ENCODE peak calls at places on chromosomes 6 and 20, in four cellular contexts. C is left lung, Q is DMS79, F is hepatic stellate cell. W is an unnamed sample.

GRCh38 chr6:108630050-108630714 is 69.5 kb downstream of the FOXO3 start:
- DNase-seq in C (no peak), Q (no peak), F (no peak), W (no peak)

GRCh38 chr6:168527451-168528210 is 86.6 kb downstream of the SMOC2 start:
- DNase-seq in C (no peak), Q (no peak), F (no peak), W (no peak)

GRCh38 chr6:373773-374724 is 17.5 kb upstream of the IRF4 start:
- DNase-seq in C (no peak), Q (no peak), F (peak), W (no peak)

GRCh38 chr20:43974665-43975064 is 60.0 kb downstream of the TOX2 start:
- DNase-seq in C (no peak), Q (no peak), F (no peak), W (no peak)

GRCh38 chr6:150934380-150934779 is 68.9 kb downstream of the MTHFD1L start:
- DNase-seq in C (no peak), Q (no peak), F (peak), W (no peak)

GRCh38 chr20:19784511-19785172 is 26.6 kb downstream of the RIN2 start:
- DNase-seq in C (peak), Q (peak), F (peak), W (no peak)

GRCh38 chr6:115984809-115985208 is 75.9 kb downstream of the FRK start:
- DNase-seq in C (no peak), Q (no peak), F (no peak), W (no peak)

GRCh38 chr20:53036992-53037391 is 64.8 kb downstream of the TSHZ2 start:
- DNase-seq in C (no peak), Q (no peak), F (no peak), W (no peak)

GRCh38 chr6:169566319-169566718 is 135.5 kb downstream of the WDR27 start:
- DNase-seq in C (no peak), Q (no peak), F (no peak), W (no peak)

GRCh38 chr6:1547785-1548184 is 61.9 kb upstream of the FOXC1 start:
- DNase-seq in C (no peak), Q (no peak), F (no peak), W (no peak)

GRCh38 chr20:45921618-45922189 is 9.7 kb upstream of the PLTP start:
- DNase-seq in C (no peak), Q (no peak), F (no peak), W (no peak)

GRCh38 chr20:43365691-43366090 is 92.0 kb upstream of the SRSF6 start:
- DNase-seq in C (no peak), Q (no peak), F (no peak), W (no peak)

GRCh38 chr6:154292855-154293519 is 63.6 kb downstream of the IPCEF1 start:
- DNase-seq in C (no peak), Q (no peak), F (peak), W (no peak)

GRCh38 chr6:169319561-169319960 is 65.9 kb upstream of the THBS2 start:
- DNase-seq in C (no peak), Q (no peak), F (peak), W (no peak)

GRCh38 chr6:169722362-169723199 is 1.7 kb downstream of the PHF10 start:
- DNase-seq in C (peak), Q (peak), F (peak), W (no peak)

GRCh38 chr20:53050338-53050737 is 78.2 kb downstream of the TSHZ2 start:
- DNase-seq in C (no peak), Q (no peak), F (no peak), W (no peak)

GRCh38 chr20:51403465-51404220 is 138.9 kb downstream of the NFATC2 start:
- DNase-seq in C (no peak), Q (no peak), F (no peak), W (no peak)

GRCh38 chr6:142886431-142887170 is 58.4 kb downstream of the HIVEP2 start:
- DNase-seq in C (no peak), Q (no peak), F (no peak), W (no peak)

GRCh38 chr6:21426841-21427490 is 166.6 kb upstream of the SOX4 start:
- DNase-seq in C (no peak), Q (no peak), F (no peak), W (no peak)

GRCh38 chr6:29624520-29624961 is 8.4 kb downstream of the GABBR1 start:
- DNase-seq in C (no peak), Q (no peak), F (no peak), W (no peak)

GRCh38 chr6:143193571-143194094 is 132.9 kb downstream of the AIG1 start:
- DNase-seq in C (no peak), Q (no peak), F (no peak), W (no peak)

GRCh38 chr6:41092421-41093140 is 19.8 kb downstream of the NFYA start:
- DNase-seq in C (no peak), Q (peak), F (peak), W (no peak)

GRCh38 chr6:66128676-66129075 is 421.6 kb upstream of the EYS start:
- DNase-seq in C (no peak), Q (no peak), F (no peak), W (no peak)

GRCh38 chr6:4441981-4442434 is 306.6 kb upstream of the ECI2 start:
- DNase-seq in C (no peak), Q (no peak), F (no peak), W (no peak)

GRCh38 chr6:157518399-157519250 is 137.6 kb downstream of the ZDHHC14 start:
- DNase-seq in C (no peak), Q (no peak), F (peak), W (no peak)

GRCh38 chr6:36824262-36824661 is 15.0 kb downstream of the CPNE5 start:
- DNase-seq in C (no peak), Q (no peak), F (no peak), W (no peak)

GRCh38 chr6:157637516-157637915 is 185.5 kb upstream of the SNX9 start:
- DNase-seq in C (no peak), Q (no peak), F (no peak), W (no peak)

GRCh38 chr6:4788953-4789584 is 12.9 kb downstream of the CDYL start:
- DNase-seq in C (no peak), Q (no peak), F (no peak), W (no peak)

GRCh38 chr6:51528556-51528955 is 558.9 kb downstream of the PKHD1 start:
- DNase-seq in C (no peak), Q (no peak), F (no peak), W (no peak)

GRCh38 chr6:25576920-25577319 is 75.1 kb upstream of the SCGN start:
- DNase-seq in C (no peak), Q (no peak), F (no peak), W (no peak)

W was measured in T follicular helper cell.